ENCODE peak calls at places on chromosomes 5 and 9, in ten cellular contexts. M, K, Q, H, J, B, G, X, Y and L are unnamed samples.

GRCh38 chr5:115936031-115936430 is 26.2 kb upstream of the LVRN start:
- DNase-seq in M (no peak), K (no peak), Q (no peak), H (no peak), J (no peak), B (no peak), G (no peak), X (no peak), Y (no peak), L (no peak)

GRCh38 chr9:111036068-111036789 is 2.0 kb downstream of the LPAR1 start:
- DNase-seq in M (no peak), K (peak), Q (peak), H (peak), J (peak), B (peak), G (peak), X (peak), Y (no peak), L (peak)

GRCh38 chr9:95206143-95206542 is 111.4 kb downstream of the FANCC start:
- DNase-seq in M (peak), K (no peak), Q (peak), H (peak), J (peak), B (no peak), G (no peak), X (no peak), Y (no peak), L (no peak)

GRCh38 chr9:99340281-99340680 is 118.2 kb downstream of the SEC61B start:
- DNase-seq in M (no peak), K (no peak), Q (no peak), H (no peak), J (peak), B (no peak), G (no peak), X (no peak), Y (no peak), L (no peak)

GRCh38 chr5:133612021-133612860 is at the start of gene FSTL4:
- DNase-seq in M (no peak), K (peak), Q (no peak), H (no peak), J (no peak), B (peak), G (peak), X (no peak), Y (peak), L (peak)

GRCh38 chr9:14865206-14865605 is 45.0 kb downstream of the FREM1 start:
- DNase-seq in M (no peak), K (no peak), Q (no peak), H (no peak), J (no peak), B (no peak), G (no peak), X (no peak), Y (no peak), L (no peak)

GRCh38 chr9:374726-375125 is 160.1 kb downstream of the DOCK8 start:
- DNase-seq in M (no peak), K (no peak), Q (no peak), H (no peak), J (no peak), B (no peak), G (no peak), X (no peak), Y (no peak), L (no peak)

GRCh38 chr5:170471551-170472212 is 32.1 kb upstream of the KCNIP1 start:
- DNase-seq in M (peak), K (no peak), Q (no peak), H (no peak), J (no peak), B (no peak), G (no peak), X (no peak), Y (no peak), L (no peak)

GRCh38 chr9:90981726-90982125 is 180.1 kb downstream of the SYK start:
- DNase-seq in M (no peak), K (no peak), Q (no peak), H (no peak), J (no peak), B (no peak), G (no peak), X (no peak), Y (no peak), L (no peak)

GRCh38 chr9:37037137-37037743 is 3.2 kb upstream of the PAX5 start:
- DNase-seq in M (no peak), K (no peak), Q (no peak), H (no peak), J (no peak), B (no peak), G (no peak), X (no peak), Y (no peak), L (peak)

GRCh38 chr9:75054373-75055001 is 26.4 kb upstream of the CARNMT1 start:
- DNase-seq in M (no peak), K (no peak), Q (peak), H (peak), J (peak), B (no peak), G (no peak), X (no peak), Y (no peak), L (no peak)

GRCh38 chr5:37975531-37975930 is 135.7 kb upstream of the GDNF start:
- DNase-seq in M (no peak), K (no peak), Q (peak), H (peak), J (peak), B (no peak), G (no peak), X (no peak), Y (no peak), L (no peak)

GRCh38 chr5:77518304-77518703 is 26.2 kb upstream of the WDR41 start:
- DNase-seq in M (no peak), K (no peak), Q (peak), H (peak), J (peak), B (no peak), G (no peak), X (no peak), Y (no peak), L (no peak)

GRCh38 chr5:163727028-163727427 is 221.6 kb downstream of the MAT2B start:
- DNase-seq in M (no peak), K (no peak), Q (no peak), H (no peak), J (peak), B (peak), G (no peak), X (no peak), Y (no peak), L (no peak)

GRCh38 chr5:10563940-10564837 is at the start of gene ANKRD33B:
- DNase-seq in M (peak), K (peak), Q (peak), H (peak), J (peak), B (peak), G (peak), X (peak), Y (peak), L (peak)

GRCh38 chr5:120614512-120614911 is 150.4 kb downstream of the PRR16 start:
- DNase-seq in M (no peak), K (no peak), Q (peak), H (peak), J (peak), B (no peak), G (no peak), X (no peak), Y (no peak), L (no peak)

GRCh38 chr9:29730096-29730621 is 2156.9 kb upstream of the C9orf72 start:
- DNase-seq in M (no peak), K (no peak), Q (no peak), H (no peak), J (no peak), B (no peak), G (no peak), X (no peak), Y (no peak), L (no peak)

GRCh38 chr5:134020188-134020587 is 15.4 kb upstream of the VDAC1 start:
- DNase-seq in M (no peak), K (no peak), Q (no peak), H (no peak), J (no peak), B (peak), G (no peak), X (no peak), Y (no peak), L (peak)

GRCh38 chr5:124948062-124948753 is 201.8 kb upstream of the ZNF608 start:
- DNase-seq in M (no peak), K (no peak), Q (peak), H (no peak), J (no peak), B (no peak), G (no peak), X (peak), Y (no peak), L (no peak)

GRCh38 chr5:39526914-39527477 is 102.2 kb upstream of the DAB2 start:
- DNase-seq in M (no peak), K (no peak), Q (peak), H (peak), J (peak), B (no peak), G (no peak), X (no peak), Y (no peak), L (no peak)

GRCh38 chr9:18857769-18858168 is 175.2 kb downstream of the SAXO1 start:
- DNase-seq in M (no peak), K (no peak), Q (peak), H (peak), J (peak), B (no peak), G (no peak), X (no peak), Y (no peak), L (no peak)

GRCh38 chr9:82052081-82052480 is 63.5 kb downstream of the SPATA31D1 start:
- DNase-seq in M (no peak), K (no peak), Q (no peak), H (no peak), J (no peak), B (no peak), G (no peak), X (no peak), Y (no peak), L (no peak)